ENCODE peak calls at places on chromosomes 13 and 19, in four cellular contexts. X, O, J and V are unnamed samples.

GRCh38 chr19:48171584-48172170 is 1.2 kb downstream of the ZSWIM9 start:
- DNase-seq in X (no peak), O (no peak), J (no peak), V (no peak)

GRCh38 chr19:52200044-52200443 is 10.2 kb downstream of the PPP2R1A start:
- DNase-seq in X (no peak), O (peak; percentile 46), J (peak; percentile 74), V (no peak)

GRCh38 chr19:3282155-3282554 is 57.7 kb downstream of the CELF5 start:
- DNase-seq in X (no peak), O (no peak), J (no peak), V (no peak)

GRCh38 chr19:16366433-16367268 is 42.0 kb downstream of the KLF2 start:
- DNase-seq in X (no peak), O (no peak), J (no peak), V (peak; percentile 51)

GRCh38 chr13:98978280-98978679 is 416 bp upstream of the DOCK9 start:
- DNase-seq in X (no peak), O (peak; percentile 72), J (no peak), V (no peak)

GRCh38 chr19:46428278-46429141 is at the start of gene PNMA8C:
- DNase-seq in X (peak; percentile 87), O (peak; percentile 52), J (peak; percentile 62), V (peak; percentile 71)

GRCh38 chr19:35755550-35756371 is 1.1 kb downstream of the HSPB6 start:
- DNase-seq in X (no peak), O (peak; percentile 86), J (peak; percentile 87), V (no peak)

GRCh38 chr19:7440188-7440975 is 48.5 kb downstream of the PEX11G start:
- DNase-seq in X (no peak), O (no peak), J (no peak), V (no peak)

GRCh38 chr19:7618771-7619510 is 10.4 kb downstream of the XAB2 start:
- DNase-seq in X (no peak), O (no peak), J (no peak), V (peak; percentile 93)

GRCh38 chr19:7272856-7273578 is 21.2 kb downstream of the INSR start:
- DNase-seq in X (no peak), O (no peak), J (no peak), V (no peak)

GRCh38 chr13:36706755-36707154 is 32.9 kb downstream of the SERTM1 start:
- DNase-seq in X (no peak), O (no peak), J (no peak), V (no peak)

GRCh38 chr19:45140533-45140932 is 20.2 kb downstream of the NKPD1 start:
- DNase-seq in X (no peak), O (no peak), J (no peak), V (no peak)

GRCh38 chr13:99129050-99129449 is 71.6 kb upstream of the UBAC2 start:
- DNase-seq in X (no peak), O (no peak), J (no peak), V (no peak)

GRCh38 chr19:28641395-28641794 is 571.6 kb downstream of the UQCRFS1 start:
- DNase-seq in X (no peak), O (no peak), J (no peak), V (no peak)

GRCh38 chr13:40221131-40221459 is 445.3 kb downstream of the FOXO1 start:
- DNase-seq in X (no peak), O (no peak), J (no peak), V (no peak)

GRCh38 chr19:801861-802496 is 4.7 kb downstream of the PTBP1 start:
- DNase-seq in X (no peak), O (peak; percentile 39), J (no peak), V (peak; percentile 76)

GRCh38 chr13:31418186-31418585 is 218.4 kb downstream of the B3GLCT start:
- DNase-seq in X (no peak), O (no peak), J (no peak), V (no peak)

GRCh38 chr19:41428481-41428859 is 1.3 kb upstream of the B3GNT8 start:
- DNase-seq in X (no peak), O (no peak), J (no peak), V (no peak)

GRCh38 chr19:46919324-46919723 is 58.5 kb downstream of the ARHGAP35 start:
- DNase-seq in X (no peak), O (peak; percentile 31), J (no peak), V (no peak)

GRCh38 chr19:51136891-51137551 is 5.1 kb upstream of the SIGLEC7 start:
- DNase-seq in X (no peak), O (no peak), J (peak; percentile 52), V (no peak)

GRCh38 chr19:48806818-48807589 is 3.8 kb downstream of the BCAT2 start:
- DNase-seq in X (no peak), O (peak; percentile 49), J (no peak), V (no peak)

GRCh38 chr19:47240996-47241918 is 10.3 kb upstream of the BBC3 start:
- DNase-seq in X (peak; percentile 79), O (peak; percentile 76), J (peak; percentile 56), V (peak; percentile 83)

GRCh38 chr13:97502192-97502591 is 68.2 kb downstream of the RAP2A start:
- DNase-seq in X (peak; percentile 3), O (peak; percentile 57), J (peak; percentile 23), V (no peak)

GRCh38 chr19:3375221-3376088 is 9.1 kb downstream of the NFIC start:
- DNase-seq in X (peak; percentile 91), O (peak; percentile 91), J (peak; percentile 95), V (peak; percentile 72)

GRCh38 chr19:36060430-36060829 is 5.7 kb downstream of the WDR62 start:
- DNase-seq in X (peak; percentile 33), O (peak; percentile 59), J (no peak), V (no peak)

GRCh38 chr19:55643003-55643732 is at the start of gene ZNF581:
- DNase-seq in X (peak; percentile 76), O (peak; percentile 71), J (peak; percentile 75), V (peak; percentile 85)

GRCh38 chr19:46461537-46461936 is 9.8 kb downstream of the PNMA8A start:
- DNase-seq in X (no peak), O (no peak), J (no peak), V (no peak)

GRCh38 chr13:61410669-61411297 is 4.9 kb downstream of the PCDH20 start:
- DNase-seq in X (no peak), O (peak; percentile 34), J (no peak), V (no peak)

GRCh38 chr19:37572203-37572602 is 22.4 kb downstream of the ZNF571 start:
- DNase-seq in X (no peak), O (peak; percentile 41), J (no peak), V (no peak)

GRCh38 chr13:31440132-31440531 is 240.4 kb downstream of the B3GLCT start:
- DNase-seq in X (no peak), O (no peak), J (no peak), V (no peak)

GRCh38 chr13:102788683-102789082 is 10.1 kb downstream of the POGLUT2 start:
- DNase-seq in X (no peak), O (no peak), J (no peak), V (no peak)
- H3K4me3 ChIP-seq in X (no peak overlapping the region), O (no peak overlapping the region), J (no peak overlapping the region), V (no peak overlapping the region)

GRCh38 chr13:93224545-93224944 is 2.1 kb upstream of the GPC6 start:
- DNase-seq in X (no peak), O (no peak), J (no peak), V (no peak)

GRCh38 chr13:93216122-93216521 is 10.5 kb upstream of the GPC6 start:
- DNase-seq in X (no peak), O (no peak), J (no peak), V (no peak)

GRCh38 chr13:93217701-93218100 is 8.9 kb upstream of the GPC6 start:
- DNase-seq in X (no peak), O (peak; percentile 40), J (no peak), V (no peak)

GRCh38 chr13:93220073-93220472 is 6.5 kb upstream of the GPC6 start:
- DNase-seq in X (no peak), O (no peak), J (no peak), V (no peak)

GRCh38 chr13:93218583-93218982 is 8.0 kb upstream of the GPC6 start:
- DNase-seq in X (no peak), O (no peak), J (no peak), V (no peak)
- TF ChIP-seq CTCF in X (no peak), O (no peak), J (no peak), V (no peak)

DNA sequence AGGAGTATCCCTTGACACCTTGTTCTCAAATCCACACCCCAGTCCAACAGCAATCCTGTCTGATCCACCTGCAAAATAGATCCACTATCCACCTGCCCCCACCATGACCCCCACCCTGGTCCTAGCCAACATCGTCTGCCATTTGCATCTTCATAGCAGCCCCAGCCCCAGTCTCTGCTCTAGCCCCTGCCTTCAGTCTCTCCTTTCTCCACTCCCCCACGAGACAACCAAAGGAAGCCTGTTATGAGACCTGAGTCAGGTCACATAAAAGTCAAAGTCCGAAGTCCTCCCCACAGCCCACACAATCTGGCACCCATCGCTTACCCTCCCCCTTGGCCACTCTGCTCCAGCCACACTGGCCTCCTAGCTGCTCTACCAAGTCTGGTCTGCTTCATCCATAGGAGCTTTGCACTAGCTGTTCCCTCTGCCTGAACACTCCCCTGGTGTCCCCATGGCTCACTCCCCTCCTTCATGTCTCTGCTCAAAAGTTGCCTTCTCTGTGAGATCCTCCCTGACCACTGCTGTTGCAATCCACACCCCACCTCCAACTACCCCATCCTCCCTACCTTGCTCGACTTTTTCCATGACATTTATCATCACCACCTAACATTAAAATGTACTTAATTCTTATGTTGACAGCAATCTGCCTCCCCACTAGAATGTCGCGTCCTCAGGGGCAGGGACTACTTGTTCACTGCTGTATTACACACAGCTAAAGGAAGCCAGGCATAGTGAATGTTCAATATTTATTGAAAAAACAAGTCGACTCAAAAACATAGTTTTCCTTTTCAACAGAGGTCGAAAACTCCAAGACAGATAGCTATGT is 1.2 kb upstream of the PLEKHG2 start:
- DNase-seq in X (no peak), O (peak; percentile 76), J (peak; percentile 69), V (no peak)
- H3K27me3 ChIP-seq in X (no peaks in the 10 kb centered on the region), O (no peaks in the 10 kb centered on the region), J (no peaks in the 10 kb centered on the region), V (no peaks in the 10 kb centered on the region)

GRCh38 chr13:85737952-85738351 is 61.3 kb downstream of the SLITRK6 start:
- DNase-seq in X (no peak), O (no peak), J (no peak), V (no peak)

GRCh38 chr13:85738696-85739320 is 60.4 kb downstream of the SLITRK6 start:
- DNase-seq in X (no peak), O (no peak), J (no peak), V (no peak)

GRCh38 chr13:85741017-85741416 is 58.2 kb downstream of the SLITRK6 start:
- DNase-seq in X (no peak), O (no peak), J (no peak), V (no peak)

DNA sequence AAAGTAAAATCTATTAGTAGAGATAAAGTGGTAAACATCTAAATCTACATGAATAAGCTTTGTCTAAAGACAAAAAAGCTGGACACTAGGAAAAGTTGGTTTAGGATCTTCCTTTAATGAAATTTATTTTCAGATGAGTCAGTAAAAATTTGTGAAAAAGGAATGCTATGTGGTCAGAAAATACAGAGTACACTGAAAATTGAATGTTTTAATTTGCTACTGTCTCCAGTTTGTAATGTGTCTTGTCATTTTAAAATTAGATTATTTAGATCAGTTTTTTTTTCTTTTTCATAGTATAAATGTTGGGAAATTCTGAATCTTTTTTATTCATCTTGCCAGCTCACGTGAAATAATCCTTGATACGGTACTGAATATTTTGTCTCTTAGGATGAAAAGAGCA is 56.9 kb downstream of the SLITRK6 start:
- DNase-seq in X (no peak), O (no peak), J (no peak), V (no peak)
- H3K4me3 ChIP-seq in X (no peak overlapping the region), O (no peak overlapping the region), J (no peak overlapping the region), V (no peak overlapping the region)

GRCh38 chr13:85265296-85265695 is 533.9 kb downstream of the SLITRK6 start:
- DNase-seq in X (no peak), O (no peak), J (no peak), V (no peak)
- TF ChIP-seq CTCF in X (no peak), O (no peak), J (no peak), V (no peak)